ENCODE peak calls at places on chromosomes 16 and 17, in six cellular contexts. One of them, this sample, is unnamed.

GRCh38 chr17:44989552-44990138 is 21.5 kb upstream of the C1QL1 start:
- DNase-seq in stimulated activated CD8-positive, alpha-beta memory T cell treated with anti-CD3 and anti-CD28 coated beads, Interleukin-12 subunit alpha, Interleukin-12 subunit beta, amount 100 ng/mL, for 4 hours: no peak
- DNase-seq in DMS 273 treated with DMSO at 0.1 percent for 48 hours: no peak
- DNase-seq in D341Med: no peak
- DNase-seq in HFFc6: no peak
- DNase-seq in M059J: no peak
- DNase-seq in this sample: no peak

GRCh38 chr16:68272501-68273209 is 8.3 kb downstream of the SLC7A6 start:
- DNase-seq in stimulated activated CD8-positive, alpha-beta memory T cell treated with anti-CD3 and anti-CD28 coated beads, Interleukin-12 subunit alpha, Interleukin-12 subunit beta, amount 100 ng/mL, for 4 hours: no peak
- DNase-seq in DMS 273 treated with DMSO at 0.1 percent for 48 hours: no peak
- DNase-seq in D341Med: no peak
- DNase-seq in HFFc6: no peak
- DNase-seq in M059J: no peak
- DNase-seq in this sample: peak; percentile 31

GRCh38 chr16:71788578-71788977 is 20.1 kb downstream of the AP1G1 start:
- DNase-seq in stimulated activated CD8-positive, alpha-beta memory T cell treated with anti-CD3 and anti-CD28 coated beads, Interleukin-12 subunit alpha, Interleukin-12 subunit beta, amount 100 ng/mL, for 4 hours: no peak
- DNase-seq in DMS 273 treated with DMSO at 0.1 percent for 48 hours: no peak
- DNase-seq in D341Med: no peak
- DNase-seq in HFFc6: no peak
- DNase-seq in M059J: no peak
- DNase-seq in this sample: no peak

GRCh38 chr17:13160281-13160680 is 142.5 kb upstream of the ELAC2 start:
- DNase-seq in stimulated activated CD8-positive, alpha-beta memory T cell treated with anti-CD3 and anti-CD28 coated beads, Interleukin-12 subunit alpha, Interleukin-12 subunit beta, amount 100 ng/mL, for 4 hours: no peak
- DNase-seq in DMS 273 treated with DMSO at 0.1 percent for 48 hours: no peak
- DNase-seq in D341Med: no peak
- DNase-seq in HFFc6: no peak
- DNase-seq in M059J: no peak
- DNase-seq in this sample: no peak

GRCh38 chr17:897970-898619 is 81.5 kb downstream of the NXN start:
- DNase-seq in stimulated activated CD8-positive, alpha-beta memory T cell treated with anti-CD3 and anti-CD28 coated beads, Interleukin-12 subunit alpha, Interleukin-12 subunit beta, amount 100 ng/mL, for 4 hours: no peak
- DNase-seq in DMS 273 treated with DMSO at 0.1 percent for 48 hours: no peak
- DNase-seq in D341Med: no peak
- DNase-seq in HFFc6: no peak
- DNase-seq in M059J: no peak
- DNase-seq in this sample: no peak

GRCh38 chr17:81960130-81960958 is 643 bp downstream of the NOTUM start:
- DNase-seq in stimulated activated CD8-positive, alpha-beta memory T cell treated with anti-CD3 and anti-CD28 coated beads, Interleukin-12 subunit alpha, Interleukin-12 subunit beta, amount 100 ng/mL, for 4 hours: no peak
- DNase-seq in DMS 273 treated with DMSO at 0.1 percent for 48 hours: no peak
- DNase-seq in D341Med: peak; percentile 64
- DNase-seq in HFFc6: no peak
- DNase-seq in M059J: no peak
- DNase-seq in this sample: no peak

GRCh38 chr17:19299214-19299747 is 62.1 kb downstream of the EPN2 start:
- DNase-seq in stimulated activated CD8-positive, alpha-beta memory T cell treated with anti-CD3 and anti-CD28 coated beads, Interleukin-12 subunit alpha, Interleukin-12 subunit beta, amount 100 ng/mL, for 4 hours: no peak
- DNase-seq in DMS 273 treated with DMSO at 0.1 percent for 48 hours: no peak
- DNase-seq in D341Med: no peak
- DNase-seq in HFFc6: no peak
- DNase-seq in M059J: no peak
- DNase-seq in this sample: no peak

GRCh38 chr17:3575506-3575905 is 17.9 kb upstream of the TRPV3 start:
- DNase-seq in stimulated activated CD8-positive, alpha-beta memory T cell treated with anti-CD3 and anti-CD28 coated beads, Interleukin-12 subunit alpha, Interleukin-12 subunit beta, amount 100 ng/mL, for 4 hours: no peak
- DNase-seq in DMS 273 treated with DMSO at 0.1 percent for 48 hours: no peak
- DNase-seq in D341Med: no peak
- DNase-seq in HFFc6: peak; percentile 90
- DNase-seq in M059J: peak; percentile 76
- DNase-seq in this sample: no peak

GRCh38 chr16:56558024-56558747 is 6.7 kb upstream of the MT4 start:
- DNase-seq in stimulated activated CD8-positive, alpha-beta memory T cell treated with anti-CD3 and anti-CD28 coated beads, Interleukin-12 subunit alpha, Interleukin-12 subunit beta, amount 100 ng/mL, for 4 hours: no peak
- DNase-seq in DMS 273 treated with DMSO at 0.1 percent for 48 hours: peak; percentile 96
- DNase-seq in D341Med: peak; percentile 42
- DNase-seq in HFFc6: peak; percentile 82
- DNase-seq in M059J: peak; percentile 97
- DNase-seq in this sample: no peak

GRCh38 chr16:53022374-53022773 is 30.3 kb downstream of the CHD9NB start:
- DNase-seq in stimulated activated CD8-positive, alpha-beta memory T cell treated with anti-CD3 and anti-CD28 coated beads, Interleukin-12 subunit alpha, Interleukin-12 subunit beta, amount 100 ng/mL, for 4 hours: no peak
- DNase-seq in DMS 273 treated with DMSO at 0.1 percent for 48 hours: peak; percentile 59
- DNase-seq in D341Med: peak; percentile 79
- DNase-seq in HFFc6: peak; percentile 50
- DNase-seq in M059J: peak; percentile 48
- DNase-seq in this sample: peak; percentile 34